ENCODE peak calls at places on chromosome 19, in seven cellular contexts. X, M, E, G, Z, Y and J are unnamed samples. For H3K4me1, the result is how much of the 10 kb centered on the place peaks cover.

GRCh38 chr19:41870401-41870873 is 6.6 kb upstream of the CD79A start:
- DNase-seq in X (peak), M (peak), E (no peak), G (peak), Z (no peak), Y (no peak), J (no peak)

GRCh38 chr19:41325947-41326706 is 16.2 kb downstream of the CCDC97 start:
- DNase-seq in X (peak), M (peak), E (no peak), G (no peak), Z (no peak), Y (no peak), J (no peak)

GRCh38 chr19:50994129-50994528 is 7.3 kb downstream of the KLK8 start:
- DNase-seq in X (no peak), M (no peak), E (peak), G (no peak), Z (no peak), Y (no peak), J (no peak)

GRCh38 chr19:42397315-42398166 is 7.4 kb upstream of the CNFN start:
- DNase-seq in X (no peak), M (no peak), E (no peak), G (no peak), Z (peak), Y (no peak), J (no peak)

GRCh38 chr19:5154129-5154798 is 185.4 kb downstream of the KDM4B start:
- DNase-seq in X (peak), M (peak), E (peak), G (peak), Z (peak), Y (no peak), J (no peak)

GRCh38 chr19:54248016-54248601 is 5.5 kb upstream of the LILRA6 start:
- DNase-seq in X (peak), M (no peak), E (no peak), G (no peak), Z (no peak), Y (no peak), J (no peak)

GRCh38 chr19:41226874-41227390 is 7.9 kb downstream of the AXL start:
- DNase-seq in X (no peak), M (no peak), E (no peak), G (no peak), Z (no peak), Y (no peak), J (no peak)

GRCh38 chr19:58398087-58398486 is 2.6 kb downstream of the RNF225 start:
- DNase-seq in X (no peak), M (peak), E (no peak), G (no peak), Z (no peak), Y (no peak), J (no peak)

GRCh38 chr19:4566402-4567051 is 7.0 kb upstream of the SEMA6B start:
- DNase-seq in X (no peak), M (no peak), E (no peak), G (no peak), Z (no peak), Y (no peak), J (no peak)

GRCh38 chr19:40592170-40592569 is 9.0 kb upstream of the LTBP4 start:
- DNase-seq in X (peak), M (no peak), E (peak), G (peak), Z (no peak), Y (no peak), J (no peak)

GRCh38 chr19:47110521-47111080 is 3.0 kb downstream of the ZC3H4 start:
- DNase-seq in X (no peak), M (no peak), E (peak), G (peak), Z (peak), Y (no peak), J (no peak)

GRCh38 chr19:15869109-15869555 is 28.7 kb downstream of the CYP4F2 start:
- DNase-seq in X (peak), M (no peak), E (peak), G (peak), Z (peak), Y (no peak), J (peak)

GRCh38 chr19:15115080-15115479 is 7.9 kb downstream of the SYDE1 start:
- DNase-seq in X (peak), M (no peak), E (no peak), G (no peak), Z (peak), Y (peak), J (no peak)

GRCh38 chr19:5354403-5354802 is 13.8 kb upstream of the PTPRS start:
- DNase-seq in X (peak), M (no peak), E (peak), G (no peak), Z (no peak), Y (no peak), J (no peak)

GRCh38 chr19:49343127-49343526 is 7.9 kb downstream of the CD37 start:
- DNase-seq in X (no peak), M (no peak), E (no peak), G (no peak), Z (no peak), Y (no peak), J (no peak)

GRCh38 chr19:14536926-14537692 is 7.7 kb downstream of the TECR start:
- DNase-seq in X (peak), M (peak), E (peak), G (peak), Z (peak), Y (peak), J (peak)

GRCh38 chr19:42471554-42472249 is 29.0 kb upstream of the CXCL17 start:
- DNase-seq in X (peak), M (no peak), E (no peak), G (no peak), Z (peak), Y (no peak), J (peak)

GRCh38 chr19:44112802-44113137 is 429 bp upstream of the ZNF225 start:
- DNase-seq in X (no peak), M (no peak), E (no peak), G (no peak), Z (no peak), Y (no peak), J (no peak)

GRCh38 chr19:48190288-48191284 is 20.1 kb downstream of the ZSWIM9 start:
- DNase-seq in X (peak), M (no peak), E (peak), G (no peak), Z (no peak), Y (no peak), J (no peak)

GRCh38 chr19:843180-843835 is 2.5 kb downstream of the PRTN3 start:
- DNase-seq in X (no peak), M (no peak), E (peak), G (no peak), Z (no peak), Y (no peak), J (no peak)

GRCh38 chr19:18044825-18045304 is 36.9 kb downstream of the ARRDC2 start:
- DNase-seq in X (peak), M (peak), E (peak), G (peak), Z (peak), Y (peak), J (peak)

GRCh38 chr19:49212302-49212701 is 54.7 kb downstream of the TRPM4 start:
- DNase-seq in X (peak), M (no peak), E (no peak), G (no peak), Z (no peak), Y (no peak), J (no peak)

GRCh38 chr19:35773020-35773809 is 2.1 kb upstream of the ARHGAP33 start:
- DNase-seq in X (peak), M (no peak), E (no peak), G (no peak), Z (no peak), Y (no peak), J (no peak)

GRCh38 chr19:28634837-28635236 is 578.1 kb downstream of the UQCRFS1 start:
- DNase-seq in X (no peak), M (no peak), E (no peak), G (no peak), Z (no peak), Y (no peak), J (no peak)

GRCh38 chr19:49700563-49700962 is 9.6 kb downstream of the CPT1C start:
- DNase-seq in X (no peak), M (no peak), E (no peak), G (no peak), Z (no peak), Y (no peak), J (no peak)

GRCh38 chr19:24073807-24074206 is 13.2 kb upstream of the ZNF254 start:
- DNase-seq in X (no peak), M (no peak), E (no peak), G (no peak), Z (no peak), Y (no peak), J (no peak)

GRCh38 chr19:48480151-48480475 is 10.9 kb downstream of the CYTH2 start:
- DNase-seq in X (peak), M (peak), E (no peak), G (no peak), Z (peak), Y (peak), J (peak)

GRCh38 chr19:15265849-15266248 is 33.6 kb upstream of the EPHX3 start:
- DNase-seq in X (peak), M (peak), E (no peak), G (no peak), Z (peak), Y (peak), J (peak)

GRCh38 chr19:54418930-54419800 is 3.9 kb downstream of the TTYH1 start:
- DNase-seq in X (no peak), M (no peak), E (no peak), G (no peak), Z (no peak), Y (no peak), J (no peak)

GRCh38 chr19:40601061-40601973 is at the start of gene LTBP4:
- DNase-seq in X (peak), M (peak), E (no peak), G (peak), Z (peak), Y (peak), J (no peak)

GRCh38 chr19:4717191-4717965 is 6.3 kb downstream of the DPP9 start:
- DNase-seq in X (peak), M (no peak), E (no peak), G (no peak), Z (no peak), Y (no peak), J (no peak)

GRCh38 chr19:5340637-5341447 is at the start of gene PTPRS:
- DNase-seq in X (peak), M (peak), E (peak), G (peak), Z (peak), Y (peak), J (peak)

GRCh38 chr19:35592226-35592625 is 6.3 kb downstream of the PMIS2 start:
- DNase-seq in X (peak), M (no peak), E (peak), G (peak), Z (no peak), Y (no peak), J (peak)

GRCh38 chr19:13817018-13817614 is 21.9 kb downstream of the ZSWIM4 start:
- DNase-seq in X (no peak), M (peak), E (peak), G (peak), Z (peak), Y (no peak), J (peak)

GRCh38 chr19:12665281-12665573 is 1.3 kb downstream of the MAN2B1 start:
- DNase-seq in X (no peak), M (no peak), E (no peak), G (no peak), Z (peak), Y (peak), J (no peak)

GRCh38 chr19:1151917-1152601 is 22.0 kb downstream of the SBNO2 start:
- DNase-seq in X (peak), M (no peak), E (no peak), G (no peak), Z (no peak), Y (peak), J (no peak)

DNA sequence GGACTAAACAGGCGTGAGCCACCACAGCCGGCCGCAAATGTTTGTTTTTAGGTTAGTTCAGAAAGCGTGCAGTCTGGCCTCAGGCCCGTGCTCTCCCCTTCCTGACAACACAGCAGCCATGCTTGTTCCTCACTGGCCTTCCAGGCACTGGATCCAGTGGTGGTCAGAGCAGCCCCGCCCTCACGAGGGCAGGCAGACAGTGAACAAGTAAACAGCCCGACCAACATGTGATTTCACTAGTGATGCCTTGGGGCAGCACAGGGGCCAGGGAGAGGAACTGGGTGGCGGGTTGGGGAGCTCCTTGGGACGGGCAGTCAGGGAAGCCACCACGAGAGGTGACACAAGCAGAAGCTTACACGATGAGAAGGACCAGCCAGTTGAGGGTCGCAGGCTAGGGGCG is 40.8 kb downstream of the CAPN12 start:
- DNase-seq in X (no peak), M (no peak), E (no peak), G (no peak), Z (no peak), Y (no peak), J (no peak)
- H3K4me1 ChIP-seq in X (under half), M (under half), E (under half), G (under half), Z (under half), Y (half or more), J (under half)

GRCh38 chr19:8461891-8462290 is 17.1 kb downstream of the HNRNPM start:
- DNase-seq in X (no peak), M (no peak), E (no peak), G (no peak), Z (no peak), Y (no peak), J (no peak)
- H3K4me1 ChIP-seq in X (under half), M (under half), E (under half), G (under half), Z (under half), Y (half or more), J (under half)

GRCh38 chr19:56116606-56117005 is 4.5 kb downstream of the ZNF787 start:
- DNase-seq in X (no peak), M (no peak), E (no peak), G (no peak), Z (no peak), Y (no peak), J (no peak)
- H3K4me1 ChIP-seq in X (under half), M (half or more), E (under half), G (under half), Z (under half), Y (half or more), J (under half)

GRCh38 chr19:3557461-3558248 is at the start of gene MFSD12:
- DNase-seq in X (peak), M (peak), E (peak), G (peak), Z (peak), Y (peak), J (peak)
- H3K4me1 ChIP-seq in X (under half), M (under half), E (under half), G (under half), Z (under half), Y (under half), J (under half)

GRCh38 chr19:6739390-6739883 is at the start of gene TRIP10:
- DNase-seq in X (peak), M (peak), E (peak), G (peak), Z (peak), Y (peak), J (peak)

GRCh38 chr19:6737873-6738725 is 719 bp upstream of the GPR108 start:
- DNase-seq in X (peak), M (peak), E (no peak), G (peak), Z (peak), Y (peak), J (peak)

GRCh38 chr19:6737284-6737872 is at the start of gene GPR108:
- DNase-seq in X (peak), M (peak), E (peak), G (peak), Z (peak), Y (peak), J (peak)

GRCh38 chr19:6739884-6740588 is 556 bp downstream of the TRIP10 start:
- DNase-seq in X (no peak), M (peak), E (peak), G (peak), Z (no peak), Y (peak), J (no peak)

GRCh38 chr19:6738726-6739389 is 622 bp upstream of the TRIP10 start:
- DNase-seq in X (no peak), M (peak), E (peak), G (no peak), Z (peak), Y (peak), J (peak)
- H3K4me1 ChIP-seq in X (under half), M (under half), E (under half), G (under half), Z (under half), Y (half or more), J (under half)